ENCODE peak calls at places on chromosomes 7 and 10, in five cellular contexts. U, H, J, Z and K are unnamed samples.

GRCh38 chr7:24821045-24821853 is 64.0 kb upstream of the GSDME start:
- DNase-seq in U (no peak), H (peak; percentile 92), J (peak; percentile 84), Z (no peak), K (peak; percentile 64)

GRCh38 chr7:73941836-73942551 is 81.0 kb downstream of the TMEM270 start:
- DNase-seq in U (no peak), H (no peak), J (no peak), Z (no peak), K (no peak)

GRCh38 chr7:94258856-94259255 is 135.8 kb upstream of the COL1A2 start:
- DNase-seq in U (no peak), H (no peak), J (no peak), Z (no peak), K (no peak)

GRCh38 chr10:42973870-42974692 is 102.8 kb upstream of the RET start:
- DNase-seq in U (no peak), H (peak; percentile 57), J (peak; percentile 4), Z (no peak), K (peak; percentile 37)

GRCh38 chr7:120519224-120519623 is 246.2 kb downstream of the KCND2 start:
- DNase-seq in U (no peak), H (no peak), J (no peak), Z (no peak), K (no peak)

GRCh38 chr7:16811555-16811954 is 6.8 kb upstream of the AGR2 start:
- DNase-seq in U (no peak), H (no peak), J (no peak), Z (no peak), K (no peak)

GRCh38 chr7:351256-351655 is 61.3 kb downstream of the FOXL3 start:
- DNase-seq in U (no peak), H (peak; percentile 85), J (no peak), Z (no peak), K (no peak)

GRCh38 chr10:51706225-51706624 is 6.8 kb upstream of the CSTF2T start:
- DNase-seq in U (peak; percentile 37), H (no peak), J (peak; percentile 69), Z (peak; percentile 72), K (peak; percentile 68)

GRCh38 chr7:111821076-111821475 is 258.8 kb upstream of the IMMP2L start:
- DNase-seq in U (no peak), H (no peak), J (no peak), Z (no peak), K (no peak)

GRCh38 chr7:7257899-7258692 is 75.8 kb downstream of the C1GALT1 start:
- DNase-seq in U (no peak), H (no peak), J (peak; percentile 12), Z (no peak), K (no peak)

GRCh38 chr7:28937593-28937992 is 20.5 kb downstream of the TRIL start:
- DNase-seq in U (no peak), H (no peak), J (no peak), Z (no peak), K (no peak)

GRCh38 chr7:28112056-28112455 is 68.5 kb downstream of the JAZF1 start:
- DNase-seq in U (no peak), H (no peak), J (no peak), Z (no peak), K (no peak)

GRCh38 chr7:23468721-23469149 is 1.6 kb downstream of the IGF2BP3 start:
- DNase-seq in U (no peak), H (peak; percentile 78), J (peak; percentile 8), Z (no peak), K (no peak)

GRCh38 chr10:49285232-49285631 is 13.7 kb upstream of the C10orf71 start:
- DNase-seq in U (no peak), H (no peak), J (no peak), Z (no peak), K (no peak)

GRCh38 chr10:1180071-1180730 is 124.0 kb downstream of the WDR37 start:
- DNase-seq in U (no peak), H (peak; percentile 50), J (no peak), Z (no peak), K (no peak)

GRCh38 chr10:5971315-5971832 is 6.0 kb downstream of the IL15RA start:
- DNase-seq in U (no peak), H (no peak), J (peak; percentile 74), Z (peak; percentile 47), K (no peak)

GRCh38 chr7:37341033-37341630 is 107.5 kb downstream of the ELMO1 start:
- DNase-seq in U (no peak), H (no peak), J (no peak), Z (no peak), K (no peak)

GRCh38 chr7:165661-166369 is 26.6 kb upstream of the FAM20C start:
- DNase-seq in U (no peak), H (no peak), J (no peak), Z (no peak), K (no peak)

GRCh38 chr7:114026486-114027089 is 107.8 kb upstream of the PPP1R3A start:
- DNase-seq in U (no peak), H (no peak), J (no peak), Z (peak; percentile 18), K (no peak)

GRCh38 chr7:41993173-41993867 is 243.7 kb downstream of the GLI3 start:
- DNase-seq in U (no peak), H (no peak), J (no peak), Z (no peak), K (no peak)

GRCh38 chr7:35784332-35784731 is 16.5 kb upstream of the SEPTIN7 start:
- DNase-seq in U (no peak), H (no peak), J (no peak), Z (no peak), K (no peak)

GRCh38 chr10:17475661-17476060 is 21.3 kb upstream of the ST8SIA6 start:
- DNase-seq in U (no peak), H (no peak), J (no peak), Z (no peak), K (no peak)

GRCh38 chr10:17473228-17473950 is 19.0 kb upstream of the ST8SIA6 start:
- DNase-seq in U (no peak), H (no peak), J (no peak), Z (no peak), K (no peak)

GRCh38 chr10:17479015-17479615 is 24.7 kb upstream of the ST8SIA6 start:
- DNase-seq in U (no peak), H (no peak), J (no peak), Z (no peak), K (no peak)

GRCh38 chr10:17474595-17474994 is 20.2 kb upstream of the ST8SIA6 start:
- DNase-seq in U (no peak), H (no peak), J (no peak), Z (no peak), K (no peak)

DNA sequence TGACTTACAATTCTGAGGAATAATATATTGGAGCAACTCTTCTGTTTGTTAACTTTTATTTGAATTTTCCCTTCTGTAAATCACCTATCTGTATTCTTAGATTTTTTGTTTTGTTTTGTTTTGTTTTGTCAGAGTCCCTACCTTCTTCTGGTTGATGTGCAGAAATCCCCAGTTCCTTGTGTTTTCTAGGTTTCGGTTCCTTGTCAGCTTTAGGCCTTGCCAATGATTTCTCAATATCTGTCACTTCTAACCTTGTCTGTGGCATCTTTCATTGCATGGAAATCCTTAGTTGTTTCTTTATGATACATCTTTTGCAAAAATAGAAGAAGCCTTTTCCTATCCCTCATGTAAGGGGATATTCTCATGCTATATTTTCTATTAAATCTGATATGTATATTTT is 21.7 kb upstream of the ST8SIA6 start:
- DNase-seq in U (no peak), H (no peak), J (no peak), Z (no peak), K (no peak)
- H3K4me3 ChIP-seq in U (no peak overlapping the region), H (no peak overlapping the region), J (no peak overlapping the region), Z (no peak overlapping the region), K (no peak overlapping the region)

DNA sequence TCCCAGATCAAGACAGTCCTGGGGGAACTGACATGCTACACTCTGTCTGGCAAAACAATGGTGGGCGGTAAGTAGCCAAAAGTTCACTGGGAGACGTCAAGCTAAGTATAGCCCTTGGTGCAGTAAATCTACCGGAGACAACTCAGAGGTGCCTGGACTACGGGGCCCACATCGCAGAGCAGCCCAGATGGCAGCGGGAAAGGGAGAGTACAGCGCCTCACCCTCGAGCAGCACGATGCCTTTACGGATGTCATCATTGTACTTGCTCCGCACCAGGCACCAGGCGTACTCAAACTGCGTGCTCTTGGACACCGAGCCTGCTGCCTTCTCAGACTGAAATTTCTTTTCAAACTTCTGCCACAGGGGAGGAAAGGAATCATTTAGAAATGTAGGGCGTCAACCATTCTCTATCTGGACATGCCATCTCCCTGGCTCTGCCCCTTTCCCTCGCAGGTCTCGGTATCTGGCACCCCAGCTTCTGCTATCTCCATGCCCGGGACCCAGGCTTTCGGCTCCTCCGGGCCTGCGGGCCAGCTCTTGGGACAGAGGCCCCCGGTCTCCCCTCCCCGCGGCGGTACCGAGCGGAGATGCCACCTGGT is 996 bp downstream of the FIS1 start:
- DNase-seq in U (no peak), H (no peak), J (no peak), Z (peak; percentile 43), K (no peak)
- H3K27ac ChIP-seq in U (peak overlapping the region; percentile 100), H (peak overlapping the region; percentile 97), J (peak overlapping the region; percentile 94), Z (peak overlapping the region; percentile 95), K (peak overlapping the region; percentile 98)

DNA sequence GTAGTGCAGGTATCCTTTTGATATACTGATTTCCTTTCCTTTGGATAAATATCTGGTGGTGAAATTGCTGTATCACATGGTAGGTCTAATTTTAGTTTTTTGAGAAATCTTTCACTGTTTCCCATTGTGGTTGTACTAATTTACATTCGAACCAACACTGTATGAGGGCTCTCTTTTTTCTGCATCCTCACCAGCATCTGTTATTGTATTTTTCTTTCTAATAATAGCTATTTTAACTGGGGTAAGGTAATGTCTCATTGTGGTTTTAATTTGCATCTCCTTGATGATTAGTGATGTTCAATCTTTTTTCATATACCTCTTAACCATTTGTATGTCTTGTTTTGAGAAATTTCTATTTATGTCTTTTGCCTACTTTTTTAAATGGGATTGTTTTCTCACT is 335.4 kb upstream of the MTPN start:
- DNase-seq in U (no peak), H (no peak), J (no peak), Z (no peak), K (no peak)
- H3K4me3 ChIP-seq in U (no peak overlapping the region), H (no peak overlapping the region), J (no peak overlapping the region), Z (no peak overlapping the region), K (no peak overlapping the region)

GRCh38 chr10:29878492-29878891 is 180.9 kb downstream of the JCAD start:
- DNase-seq in U (no peak), H (no peak), J (no peak), Z (no peak), K (no peak)

GRCh38 chr10:29879862-29880261 is 179.5 kb downstream of the JCAD start:
- DNase-seq in U (no peak), H (no peak), J (no peak), Z (no peak), K (no peak)

GRCh38 chr10:29876008-29876555 is 183.3 kb downstream of the JCAD start:
- DNase-seq in U (no peak), H (no peak), J (no peak), Z (no peak), K (no peak)

GRCh38 chr10:29880856-29881255 is 178.5 kb downstream of the JCAD start:
- DNase-seq in U (no peak), H (no peak), J (no peak), Z (no peak), K (no peak)

DNA sequence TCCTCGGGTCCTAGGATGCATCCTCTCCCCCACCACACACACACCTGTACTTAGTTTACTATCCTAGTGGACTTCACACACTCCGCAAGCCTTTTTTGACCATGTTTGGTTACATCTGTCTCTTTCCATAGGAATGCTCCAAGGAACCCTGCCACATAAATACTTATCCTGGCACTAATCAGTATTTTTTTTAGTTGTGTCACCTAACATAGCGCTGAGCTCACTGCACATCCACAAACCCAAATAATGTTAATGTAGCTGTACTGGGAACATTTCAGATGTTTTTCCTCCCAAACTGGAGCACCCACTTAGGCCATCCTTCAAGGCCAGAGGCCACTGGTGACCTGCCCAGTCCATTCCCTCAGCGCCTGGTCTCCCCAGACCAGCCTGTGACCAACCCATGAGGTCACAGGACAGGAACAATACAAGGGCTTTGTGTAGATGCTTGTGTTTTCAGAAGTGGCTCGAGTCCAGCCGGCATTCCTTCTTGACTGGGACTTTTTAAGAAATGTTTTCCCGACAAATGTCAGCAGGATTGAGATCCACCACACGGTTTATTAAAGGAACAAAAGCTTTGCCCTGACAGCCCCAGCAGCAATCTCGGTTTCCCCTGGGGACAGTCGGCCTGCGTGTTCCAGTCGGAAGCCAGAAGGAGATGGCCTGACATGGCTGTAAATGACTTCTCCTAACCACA is 181.4 kb downstream of the JCAD start:
- DNase-seq in U (peak; percentile 33), H (no peak), J (no peak), Z (peak; percentile 54), K (no peak)
- H3K27ac ChIP-seq in U (peak overlapping the region; percentile 60), H (no peak overlapping the region), J (no peak overlapping the region), Z (peak overlapping the region; percentile 71), K (peak overlapping the region; percentile 79)